ENCODE peak calls at places on chromosomes 11 and 22, in six cellular contexts. B is lung microvascular endothelial cell; O is stimulated activated CD4-positive, alpha-beta T cell treated with anti-CD3 and anti-CD28 coated beads, Interleukin-2, amount 100 ng/mL, for 48 hours; V is nucleus accumbens; X is left cardiac atrium; L is RWPE1. M is an unnamed sample.

GRCh38 chr11:12120031-12121008 is 9.9 kb downstream of the MICAL2 start:
- DNase-seq in O (no peak), B (no peak), L (no peak), V (no peak), X (no peak), M (no peak)

GRCh38 chr11:71366076-71366475 is 82.1 kb downstream of the DHCR7 start:
- DNase-seq in L (no peak), V (no peak), B (no peak), X (no peak), O (no peak), M (no peak)

GRCh38 chr11:86787651-86788050 is 12.7 kb upstream of the PRSS23 start:
- DNase-seq in X (no peak), B (no peak), O (no peak), L (no peak), V (no peak), M (no peak)

GRCh38 chr22:46537221-46537945 is at the start of gene CELSR1:
- DNase-seq in V (no peak), O (no peak), X (no peak), B (peak), L (no peak), M (no peak)

GRCh38 chr22:19223110-19223509 is 44.6 kb upstream of the SLC25A1 start:
- DNase-seq in O (no peak), L (no peak), X (no peak), V (no peak), B (no peak), M (no peak)

GRCh38 chr11:12288934-12289666 is 88.3 kb upstream of the PARVA start:
- DNase-seq in X (no peak), V (no peak), L (no peak), B (no peak), O (no peak), M (no peak)

GRCh38 chr11:75773595-75774353 is 5.2 kb downstream of the DGAT2 start:
- DNase-seq in X (peak), B (no peak), O (no peak), L (no peak), V (no peak), M (no peak)

GRCh38 chr22:18955696-18956095 is 19.6 kb upstream of the PRODH start:
- DNase-seq in V (no peak), L (no peak), X (no peak), O (no peak), B (no peak), M (no peak)

GRCh38 chr11:70527046-70527395 is 128.7 kb downstream of the CTTN start:
- DNase-seq in O (no peak), B (no peak), V (no peak), L (no peak), X (no peak), M (no peak)

GRCh38 chr22:25067851-25068421 is 115.4 kb downstream of the KIAA1671 start:
- DNase-seq in V (peak), B (no peak), X (peak), L (no peak), O (peak), M (peak)

GRCh38 chr11:66003291-66003690 is 988 bp downstream of the BANF1 start:
- DNase-seq in V (no peak), O (no peak), X (no peak), B (no peak), L (no peak), M (no peak)

GRCh38 chr11:706957-707816 is 1.2 kb downstream of the EPS8L2 start:
- DNase-seq in V (no peak), X (no peak), B (no peak), L (no peak), O (no peak), M (no peak)

GRCh38 chr11:119680899-119681370 is 48.1 kb downstream of the NECTIN1 start:
- DNase-seq in B (peak), O (no peak), X (peak), V (peak), L (no peak), M (no peak)

GRCh38 chr11:76335827-76336226 is 45.1 kb downstream of the THAP12 start:
- DNase-seq in V (no peak), O (no peak), L (no peak), X (no peak), B (no peak), M (no peak)

GRCh38 chr11:27471067-27471587 is 1.5 kb downstream of the LGR4 start:
- DNase-seq in B (peak), V (peak), L (no peak), X (no peak), O (no peak), M (no peak)

GRCh38 chr22:37639771-37640590 is 512 bp downstream of the SH3BP1 start:
- DNase-seq in O (no peak), X (no peak), L (no peak), V (no peak), B (no peak), M (no peak)

GRCh38 chr11:19374189-19374588 is 133.4 kb upstream of the E2F8 start:
- DNase-seq in V (no peak), X (no peak), O (no peak), L (peak), B (peak), M (no peak)

GRCh38 chr11:104879514-104880190 is 18.6 kb downstream of the CASP12 start:
- DNase-seq in V (no peak), L (no peak), O (no peak), B (no peak), X (no peak), M (no peak)

GRCh38 chr11:30368394-30368793 is 45.5 kb downstream of the ARL14EP start:
- DNase-seq in X (no peak), B (no peak), V (no peak), O (no peak), L (no peak), M (no peak)

GRCh38 chr22:38973289-38974169 is 8.6 kb upstream of the APOBEC3B start:
- DNase-seq in X (peak), O (peak), L (peak), B (peak), V (no peak), M (no peak)

GRCh38 chr11:111407652-111408051 is 28.6 kb upstream of the POU2AF1 start:
- DNase-seq in L (no peak), V (no peak), B (no peak), O (no peak), X (no peak), M (no peak)

GRCh38 chr11:69048718-69049489 is at the start of gene TPCN2:
- DNase-seq in L (peak), B (peak), V (peak), O (peak), X (peak), M (peak)

GRCh38 chr22:36009085-36009484 is 19.5 kb downstream of the RBFOX2 start:
- DNase-seq in V (no peak), O (no peak), L (no peak), X (no peak), B (peak), M (no peak)

GRCh38 chr11:2524446-2525165 is 79.8 kb downstream of the KCNQ1 start:
- DNase-seq in V (no peak), X (peak), B (no peak), O (no peak), L (no peak), M (no peak)

GRCh38 chr11:63821411-63821810 is 8.2 kb downstream of the SPINDOC start:
- DNase-seq in L (no peak), V (no peak), B (no peak), O (no peak), X (no peak), M (no peak)

GRCh38 chr11:92439133-92439532 is 214.5 kb downstream of the FAT3 start:
- DNase-seq in V (no peak), O (no peak), X (no peak), B (no peak), L (no peak), M (no peak)

GRCh38 chr22:35124674-35125219 is 58.8 kb downstream of the ISX start:
- DNase-seq in X (no peak), B (no peak), V (no peak), O (no peak), L (no peak), M (no peak)

M was measured in anterior cingulate cortex.